ENCODE peak calls at places on chromosomes 16 and 17, in nine cellular contexts. W, I, R, S, T, G, Y, Q and U are unnamed samples.
A peak's percentile ranks its signal among the peaks of the same experiment; 100 is the strongest.

GRCh38 chr17:77882481-77883212 is 75.9 kb upstream of the TNRC6C start:
- DNase-seq in W (no peak), I (peak; percentile 61), R (peak; percentile 88), S (no peak), T (no peak), G (peak; percentile 66), Y (no peak), Q (no peak), U (peak; percentile 18)

GRCh38 chr17:48002208-48002919 is 31.5 kb downstream of the CDK5RAP3 start:
- DNase-seq in W (no peak), I (peak; percentile 87), R (no peak), S (no peak), T (no peak), G (no peak), Y (no peak), Q (no peak), U (peak; percentile 83)

GRCh38 chr17:82356028-82356427 is 3.0 kb upstream of the TEX19 start:
- DNase-seq in W (no peak), I (no peak), R (no peak), S (no peak), T (no peak), G (no peak), Y (no peak), Q (no peak), U (no peak)

GRCh38 chr16:1557074-1557473 is 23.6 kb downstream of the TMEM204 start:
- DNase-seq in W (no peak), I (no peak), R (no peak), S (no peak), T (no peak), G (no peak), Y (no peak), Q (no peak), U (no peak)

GRCh38 chr16:87842209-87842869 is 27.0 kb downstream of the SLC7A5 start:
- DNase-seq in W (no peak), I (no peak), R (no peak), S (no peak), T (no peak), G (no peak), Y (no peak), Q (no peak), U (no peak)

GRCh38 chr16:1057252-1057932 is 15.2 kb upstream of the SSTR5 start:
- DNase-seq in W (no peak), I (no peak), R (no peak), S (peak; percentile 90), T (no peak), G (peak; percentile 66), Y (peak; percentile 25), Q (peak; percentile 79), U (no peak)

GRCh38 chr16:86931410-86931941 is 353.1 kb downstream of the FOXL1 start:
- DNase-seq in W (no peak), I (peak; percentile 89), R (peak; percentile 80), S (no peak), T (no peak), G (no peak), Y (no peak), Q (no peak), U (no peak)

GRCh38 chr17:61211233-61211632 is 188.4 kb upstream of the TBX2 start:
- DNase-seq in W (no peak), I (no peak), R (no peak), S (no peak), T (no peak), G (no peak), Y (no peak), Q (no peak), U (no peak)

GRCh38 chr16:85479972-85480726 is 133.0 kb upstream of the GSE1 start:
- DNase-seq in W (no peak), I (no peak), R (no peak), S (peak; percentile 81), T (no peak), G (no peak), Y (peak; percentile 37), Q (no peak), U (no peak)

GRCh38 chr17:59381716-59382570 is 50.5 kb downstream of the YPEL2 start:
- DNase-seq in W (no peak), I (no peak), R (no peak), S (no peak), T (no peak), G (no peak), Y (no peak), Q (no peak), U (no peak)

GRCh38 chr16:3492356-3492755 is 2.9 kb downstream of the C16orf90 start:
- DNase-seq in W (no peak), I (no peak), R (no peak), S (no peak), T (no peak), G (no peak), Y (no peak), Q (no peak), U (no peak)

GRCh38 chr17:65498831-65499230 is 62.6 kb downstream of the AXIN2 start:
- DNase-seq in W (no peak), I (no peak), R (no peak), S (no peak), T (no peak), G (no peak), Y (no peak), Q (no peak), U (no peak)

GRCh38 chr16:2043296-2043979 is 4.2 kb downstream of the NTHL1 start:
- DNase-seq in W (no peak), I (no peak), R (no peak), S (no peak), T (no peak), G (no peak), Y (no peak), Q (no peak), U (no peak)

GRCh38 chr17:80254396-80255241 is 6.0 kb upstream of the RNF213 start:
- DNase-seq in W (no peak), I (peak; percentile 91), R (no peak), S (peak; percentile 47), T (no peak), G (peak; percentile 23), Y (peak; percentile 95), Q (no peak), U (peak; percentile 87)

GRCh38 chr16:15450624-15451023 is 16.2 kb downstream of the BMERB1 start:
- DNase-seq in W (no peak), I (no peak), R (no peak), S (no peak), T (no peak), G (no peak), Y (no peak), Q (no peak), U (no peak)

GRCh38 chr16:73949574-73950348 is 346.9 kb upstream of the PSMD7 start:
- DNase-seq in W (no peak), I (peak; percentile 83), R (no peak), S (no peak), T (no peak), G (no peak), Y (no peak), Q (no peak), U (no peak)

GRCh38 chr17:2025220-2025621 is at the start of gene RTN4RL1:
- DNase-seq in W (no peak), I (no peak), R (peak; percentile 65), S (peak; percentile 71), T (peak; percentile 55), G (peak; percentile 78), Y (peak; percentile 29), Q (no peak), U (no peak)

GRCh38 chr16:67641779-67642708 is 2.9 kb upstream of the CARMIL2 start:
- DNase-seq in W (no peak), I (peak; percentile 33), R (no peak), S (no peak), T (no peak), G (no peak), Y (no peak), Q (no peak), U (peak; percentile 56)

GRCh38 chr16:85430523-85431381 is 182.4 kb upstream of the GSE1 start:
- DNase-seq in W (no peak), I (no peak), R (no peak), S (no peak), T (no peak), G (no peak), Y (no peak), Q (no peak), U (no peak)

GRCh38 chr16:70772493-70772892 is 28.5 kb downstream of the VAC14 start:
- DNase-seq in W (no peak), I (peak; percentile 44), R (no peak), S (no peak), T (no peak), G (no peak), Y (no peak), Q (no peak), U (no peak)

GRCh38 chr17:45341389-45342158 is 24.8 kb upstream of the MAP3K14 start:
- DNase-seq in W (no peak), I (peak; percentile 85), R (peak; percentile 74), S (peak; percentile 92), T (peak; percentile 41), G (no peak), Y (no peak), Q (peak; percentile 67), U (no peak)

GRCh38 chr16:10578474-10579316 is 1.7 kb downstream of the EMP2 start:
- DNase-seq in W (no peak), I (no peak), R (no peak), S (no peak), T (no peak), G (no peak), Y (no peak), Q (no peak), U (no peak)

GRCh38 chr16:84845496-84846002 is 25.8 kb downstream of the CRISPLD2 start:
- DNase-seq in W (no peak), I (no peak), R (no peak), S (peak; percentile 66), T (no peak), G (no peak), Y (no peak), Q (no peak), U (no peak)

GRCh38 chr17:2050246-2050866 is 4.5 kb upstream of the HIC1 start:
- DNase-seq in W (no peak), I (peak; percentile 73), R (no peak), S (peak; percentile 70), T (peak; percentile 76), G (peak; percentile 45), Y (peak; percentile 64), Q (peak; percentile 62), U (no peak)

GRCh38 chr16:20880867-20881866 is 19.0 kb downstream of the DCUN1D3 start:
- DNase-seq in W (no peak), I (no peak), R (no peak), S (no peak), T (no peak), G (no peak), Y (no peak), Q (no peak), U (no peak)

GRCh38 chr17:43766413-43767052 is 7.9 kb upstream of the SOST start:
- DNase-seq in W (no peak), I (peak; percentile 51), R (peak; percentile 78), S (peak; percentile 71), T (peak; percentile 68), G (peak; percentile 49), Y (peak; percentile 14), Q (peak; percentile 78), U (no peak)

GRCh38 chr17:45431531-45432404 is 902 bp downstream of the ARHGAP27 start:
- DNase-seq in W (peak; percentile 24), I (peak; percentile 31), R (no peak), S (peak; percentile 94), T (no peak), G (peak; percentile 66), Y (peak; percentile 96), Q (peak; percentile 80), U (peak; percentile 24)

GRCh38 chr17:62705781-62706597 is 78.5 kb downstream of the MRC2 start:
- DNase-seq in W (no peak), I (peak; percentile 47), R (no peak), S (no peak), T (no peak), G (no peak), Y (no peak), Q (no peak), U (no peak)

GRCh38 chr17:11935734-11936406 is 61.4 kb downstream of the ZNF18 start:
- DNase-seq in W (no peak), I (peak; percentile 33), R (no peak), S (peak; percentile 64), T (peak; percentile 78), G (no peak), Y (peak; percentile 29), Q (peak; percentile 70), U (no peak)